ENCODE peak calls at places on chromosomes 4 and X, in four cellular contexts. One of them, this sample, is unnamed.

GRCh38 chrX:136094962-136095361 is 52.4 kb upstream of the FHL1 start:
- DNase-seq in endothelial cell: no peak
- DNase-seq in WTC11: no peak
- DNase-seq in AG09319: no peak
- DNase-seq in this sample: no peak

GRCh38 chr4:15488136-15488535 is 18.5 kb downstream of the CC2D2A start:
- DNase-seq in AG09319: no peak
- DNase-seq in endothelial cell: no peak
- DNase-seq in WTC11: no peak
- DNase-seq in this sample: no peak

GRCh38 chr4:14168919-14169318 is 541.4 kb upstream of the BOD1L1 start:
- DNase-seq in AG09319: peak
- DNase-seq in endothelial cell: no peak
- DNase-seq in WTC11: no peak
- DNase-seq in this sample: peak

GRCh38 chr4:19195696-19196095 is 1056.0 kb upstream of the SLIT2 start:
- DNase-seq in endothelial cell: peak
- DNase-seq in AG09319: no peak
- DNase-seq in WTC11: peak
- DNase-seq in this sample: no peak

GRCh38 chr4:4320951-4321714 is 31.1 kb downstream of the ZBTB49 start:
- DNase-seq in endothelial cell: no peak
- DNase-seq in AG09319: no peak
- DNase-seq in WTC11: no peak
- DNase-seq in this sample: no peak

GRCh38 chrX:1587161-1587560 is 4.2 kb upstream of the AKAP17A start:
- DNase-seq in AG09319: no peak
- DNase-seq in endothelial cell: no peak
- DNase-seq in WTC11: no peak
- DNase-seq in this sample: no peak

GRCh38 chr4:128978985-128979384 is 114.4 kb downstream of the SCLT1 start:
- DNase-seq in WTC11: no peak
- DNase-seq in AG09319: no peak
- DNase-seq in endothelial cell: no peak
- DNase-seq in this sample: no peak

GRCh38 chr4:177411996-177412395 is 30.2 kb downstream of the AGA start:
- DNase-seq in AG09319: no peak
- DNase-seq in endothelial cell: no peak
- DNase-seq in WTC11: no peak
- DNase-seq in this sample: no peak

GRCh38 chr4:80694178-80694577 is 336.3 kb upstream of the BMP3 start:
- DNase-seq in endothelial cell: no peak
- DNase-seq in WTC11: no peak
- DNase-seq in AG09319: no peak
- DNase-seq in this sample: no peak

GRCh38 chrX:287670-288069 is 6.5 kb downstream of the PLCXD1 start:
- DNase-seq in endothelial cell: no peak
- DNase-seq in AG09319: no peak
- DNase-seq in WTC11: no peak
- DNase-seq in this sample: no peak

GRCh38 chr4:151462554-151462953 is 53.6 kb downstream of the FHIP1A start:
- DNase-seq in WTC11: no peak
- DNase-seq in AG09319: no peak
- DNase-seq in endothelial cell: no peak
- DNase-seq in this sample: no peak

GRCh38 chrX:130916636-130917422 is 13.8 kb upstream of the ENOX2 start:
- DNase-seq in endothelial cell: peak
- DNase-seq in WTC11: peak
- DNase-seq in AG09319: no peak
- DNase-seq in this sample: peak

GRCh38 chr4:113077611-113078010 is 28.2 kb downstream of the ANK2 start:
- DNase-seq in endothelial cell: no peak
- DNase-seq in AG09319: no peak
- DNase-seq in WTC11: no peak
- DNase-seq in this sample: no peak

GRCh38 chr4:183960021-183960420 is 54.9 kb downstream of the STOX2 start:
- DNase-seq in AG09319: no peak
- DNase-seq in endothelial cell: peak
- DNase-seq in WTC11: peak
- DNase-seq in this sample: no peak

GRCh38 chr4:154622598-154622997 is 10.1 kb upstream of the FGG start:
- DNase-seq in endothelial cell: peak
- DNase-seq in WTC11: no peak
- DNase-seq in AG09319: no peak
- DNase-seq in this sample: no peak

GRCh38 chr4:1802151-1802715 is 9.1 kb downstream of the FGFR3 start:
- DNase-seq in endothelial cell: no peak
- DNase-seq in AG09319: peak
- DNase-seq in WTC11: no peak
- DNase-seq in this sample: no peak

GRCh38 chr4:41256740-41257256 is at the start of gene UCHL1:
- DNase-seq in AG09319: peak
- DNase-seq in WTC11: peak
- DNase-seq in endothelial cell: peak
- DNase-seq in this sample: peak

GRCh38 chr4:80360102-80360501 is 24.6 kb downstream of the CFAP299 start:
- DNase-seq in endothelial cell: no peak
- DNase-seq in WTC11: peak
- DNase-seq in AG09319: no peak
- DNase-seq in this sample: no peak

GRCh38 chrX:50469206-50469605 is 1.4 kb downstream of the DGKK start:
- DNase-seq in WTC11: peak
- DNase-seq in endothelial cell: no peak
- DNase-seq in AG09319: no peak
- DNase-seq in this sample: no peak

GRCh38 chrX:97522307-97522706 is 638.6 kb downstream of the RPA4 start:
- DNase-seq in endothelial cell: no peak
- DNase-seq in AG09319: no peak
- DNase-seq in WTC11: no peak
- DNase-seq in this sample: no peak
- TF ChIP-seq CTCF in endothelial cell: no peak
- TF ChIP-seq CTCF in AG09319: no peak
- TF ChIP-seq CTCF in WTC11: no peak
- TF ChIP-seq CTCF in this sample: no peak

GRCh38 chrX:69036674-69037573 is 128.3 kb downstream of the PJA1 start:
- DNase-seq in WTC11: no peak
- DNase-seq in AG09319: no peak
- DNase-seq in endothelial cell: no peak
- DNase-seq in this sample: no peak
- TF ChIP-seq CTCF in WTC11: no peak
- TF ChIP-seq CTCF in AG09319: no peak
- TF ChIP-seq CTCF in endothelial cell: no peak
- TF ChIP-seq CTCF in this sample: no peak

GRCh38 chrX:9952313-9952712 is 14.8 kb upstream of the CLDN34 start:
- DNase-seq in WTC11: no peak
- DNase-seq in endothelial cell: no peak
- DNase-seq in AG09319: no peak
- DNase-seq in this sample: no peak
- TF ChIP-seq CTCF in WTC11: no peak
- TF ChIP-seq CTCF in endothelial cell: no peak
- TF ChIP-seq CTCF in AG09319: no peak
- TF ChIP-seq CTCF in this sample: no peak

GRCh38 chr4:73661646-73662119 is 41.4 kb upstream of the RASSF6 start:
- DNase-seq in WTC11: no peak
- DNase-seq in endothelial cell: no peak
- DNase-seq in AG09319: peak
- DNase-seq in this sample: peak
- TF ChIP-seq CTCF in WTC11: no peak
- TF ChIP-seq CTCF in endothelial cell: no peak
- TF ChIP-seq CTCF in AG09319: peak
- TF ChIP-seq CTCF in this sample: peak

DNA sequence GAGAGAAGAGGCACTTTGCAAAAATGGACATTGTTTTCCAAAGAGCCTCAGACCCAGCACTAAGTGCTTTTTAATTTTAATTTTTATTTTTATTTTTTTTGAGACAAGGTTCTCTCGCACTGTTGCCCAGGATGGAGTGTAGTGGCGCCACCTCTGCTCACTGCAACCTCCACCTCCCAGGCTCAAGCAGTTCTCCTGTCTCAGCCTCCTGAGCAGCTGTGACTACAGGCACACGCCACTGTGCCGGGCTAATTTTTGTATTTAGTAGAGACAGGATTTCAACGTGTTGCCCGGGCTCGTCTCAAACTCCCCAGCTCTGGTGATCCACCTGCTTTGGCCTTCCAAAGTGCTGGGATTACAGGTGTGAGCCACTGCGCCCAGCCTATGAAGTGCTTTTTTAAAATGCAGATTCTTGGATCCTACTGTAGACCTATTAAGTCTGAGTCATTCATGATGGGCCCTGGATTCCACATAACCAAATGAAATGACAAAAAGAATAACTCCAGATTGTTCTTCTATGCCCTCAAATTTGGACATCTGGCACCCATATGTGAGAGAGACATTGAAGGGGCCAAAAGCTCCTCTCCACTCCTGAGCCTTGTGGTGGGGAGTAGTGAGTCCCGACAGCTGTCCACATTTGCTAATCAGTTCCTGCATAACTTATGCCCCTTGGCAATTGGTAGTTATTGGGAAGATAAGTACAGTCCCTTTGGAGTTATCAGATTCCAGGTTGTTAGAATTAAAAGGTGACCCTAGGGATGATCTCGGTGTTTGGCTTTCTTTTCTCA is 3.6 kb downstream of the NOCT start:
- DNase-seq in WTC11: no peak
- DNase-seq in endothelial cell: no peak
- DNase-seq in AG09319: peak
- DNase-seq in this sample: peak
- TF ChIP-seq CTCF in WTC11: no peak
- TF ChIP-seq CTCF in endothelial cell: no peak
- TF ChIP-seq CTCF in AG09319: no peak
- TF ChIP-seq CTCF in this sample: no peak

GRCh38 chrX:21176927-21177571 is 197.2 kb upstream of the CNKSR2 start:
- DNase-seq in AG09319: no peak
- DNase-seq in WTC11: no peak
- DNase-seq in endothelial cell: no peak
- DNase-seq in this sample: no peak

GRCh38 chrX:21168401-21169160 is 205.6 kb upstream of the CNKSR2 start:
- DNase-seq in WTC11: no peak
- DNase-seq in AG09319: no peak
- DNase-seq in endothelial cell: no peak
- DNase-seq in this sample: no peak

DNA sequence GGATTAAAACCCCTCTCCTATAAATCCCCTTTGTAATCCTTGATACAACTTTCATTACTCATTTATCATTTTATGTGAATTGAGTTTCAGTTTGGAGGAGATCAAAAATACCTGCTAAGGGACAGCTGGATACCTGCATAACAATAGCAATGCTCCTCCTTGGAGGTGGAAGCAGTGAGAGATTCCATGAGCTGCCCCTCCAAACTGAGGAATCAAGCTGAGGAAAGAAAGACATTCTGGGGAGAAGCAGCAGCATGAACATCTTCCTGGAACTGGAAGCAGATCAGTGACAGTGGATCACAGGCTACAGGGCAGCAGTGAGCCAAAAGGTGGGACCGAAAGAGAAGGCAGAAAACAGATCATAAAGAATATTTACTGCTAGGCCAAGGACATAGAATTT is 199.8 kb upstream of the CNKSR2 start:
- DNase-seq in endothelial cell: no peak
- DNase-seq in AG09319: no peak
- DNase-seq in WTC11: no peak
- DNase-seq in this sample: no peak
- TF ChIP-seq CTCF in endothelial cell: no peak
- TF ChIP-seq CTCF in AG09319: no peak
- TF ChIP-seq CTCF in WTC11: no peak
- TF ChIP-seq CTCF in this sample: no peak

DNA sequence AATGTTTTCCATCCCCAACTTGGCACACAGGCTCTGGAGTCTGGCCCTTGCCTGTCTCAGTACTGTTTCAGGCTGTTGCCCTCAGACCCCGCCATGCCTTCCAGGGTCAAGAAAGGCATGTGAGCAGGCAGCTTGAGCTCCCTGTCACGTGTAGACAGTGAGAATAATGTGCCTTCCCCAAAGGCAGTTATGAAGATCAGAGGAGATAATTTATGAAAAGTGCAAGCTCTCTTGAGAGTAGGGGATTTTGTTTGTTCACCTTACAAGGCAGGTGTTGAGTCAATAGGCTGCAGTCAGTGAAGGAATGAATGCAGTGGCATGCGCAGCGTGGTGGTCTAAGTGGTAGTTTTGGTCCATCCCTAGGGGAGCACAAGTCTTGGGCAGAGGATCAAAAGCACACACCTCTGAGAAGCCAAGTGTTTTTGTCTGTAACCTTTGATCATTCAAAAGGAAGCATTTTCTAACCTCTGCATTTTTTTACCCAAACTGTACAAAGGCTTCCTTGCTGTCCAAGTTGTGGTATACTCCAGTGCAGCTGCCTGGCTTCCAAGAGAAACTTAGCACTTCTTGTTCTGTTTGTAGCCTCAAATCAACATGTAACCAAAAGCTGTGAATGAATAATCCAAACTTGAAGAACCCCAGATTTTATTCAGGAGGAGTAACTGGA is 14.4 kb downstream of the HADH start:
- DNase-seq in endothelial cell: no peak
- DNase-seq in AG09319: no peak
- DNase-seq in WTC11: no peak
- DNase-seq in this sample: no peak
- TF ChIP-seq CTCF in endothelial cell: no peak
- TF ChIP-seq CTCF in AG09319: no peak
- TF ChIP-seq CTCF in WTC11: no peak
- TF ChIP-seq CTCF in this sample: no peak

GRCh38 chr4:20248155-20248558 is 3.5 kb upstream of the SLIT2 start:
- DNase-seq in endothelial cell: peak
- DNase-seq in WTC11: no peak
- DNase-seq in AG09319: peak
- DNase-seq in this sample: peak
- TF ChIP-seq CTCF in endothelial cell: peak
- TF ChIP-seq CTCF in WTC11: peak
- TF ChIP-seq CTCF in AG09319: peak
- TF ChIP-seq CTCF in this sample: peak

This sample was measured in AG09309.